ENCODE peak calls at places on chromosomes 7 and 10, in ten cellular contexts. V is astrocyte, B is stomach, W is hepatocyte, O is cardiac fibroblast, R is A549, K is colonic mucosa, Q is pancreas, D is mammary epithelial cell, E is heart right ventricle. H is an unnamed sample.
A peak's percentile ranks its signal among the peaks of the same experiment; 100 is the strongest.

GRCh38 chr7:50182734-50183133 is 89.7 kb upstream of the ZPBP start:
- DNase-seq in D (no peak), W (no peak), R (no peak), Q (no peak), B (no peak), V (no peak), E (no peak), K (no peak), O (no peak), H (no peak)

GRCh38 chr7:27219821-27220220 is 19.9 kb upstream of the HOXA13 start:
- DNase-seq in O (no peak), D (no peak), R (no peak), V (no peak), E (no peak), B (no peak), Q (no peak), W (no peak), K (no peak), H (no peak)

GRCh38 chr10:70052462-70053211 is at the start of gene MACROH2A2:
- DNase-seq in R (peak; percentile 73), Q (peak; percentile 41), E (peak; percentile 54), O (peak; percentile 73), D (peak; percentile 72), B (peak; percentile 43), V (peak; percentile 76), W (peak; percentile 85), K (peak; percentile 76), H (peak; percentile 78)

GRCh38 chr7:45071528-45071927 is 17.2 kb downstream of the NACAD start:
- DNase-seq in Q (no peak), V (no peak), W (no peak), E (no peak), O (peak; percentile 7), K (no peak), D (no peak), B (no peak), R (no peak), H (no peak)

GRCh38 chr10:5282137-5282536 is 82.6 kb upstream of the UCN3 start:
- DNase-seq in K (no peak), V (no peak), D (no peak), O (no peak), W (no peak), E (no peak), R (no peak), B (no peak), Q (no peak), H (no peak)

GRCh38 chr10:4279649-4280048 is 494.6 kb upstream of the KLF6 start:
- DNase-seq in V (no peak), Q (no peak), O (peak; percentile 38), E (no peak), K (no peak), B (no peak), D (no peak), R (no peak), W (no peak), H (peak; percentile 43)

GRCh38 chr10:113027574-113028392 is 77.7 kb downstream of the TCF7L2 start:
- DNase-seq in B (no peak), E (no peak), R (no peak), O (peak; percentile 40), Q (no peak), V (no peak), D (no peak), W (no peak), K (no peak), H (no peak)

GRCh38 chr10:63267414-63268138 is 134.4 kb downstream of the NRBF2 start:
- DNase-seq in R (peak; percentile 12), E (no peak), B (no peak), V (peak; percentile 75), K (peak; percentile 44), D (peak; percentile 72), Q (no peak), O (peak; percentile 86), W (peak; percentile 56), H (peak; percentile 92)

GRCh38 chr10:130230611-130231010 is 94.4 kb downstream of the GLRX3 start:
- DNase-seq in O (no peak), V (no peak), D (no peak), B (peak; percentile 9), K (no peak), R (no peak), E (no peak), Q (no peak), W (no peak), H (no peak)

GRCh38 chr7:67343566-67343965 is 346.9 kb downstream of the TYW1 start:
- DNase-seq in E (peak; percentile 42), W (no peak), R (no peak), B (no peak), V (no peak), K (peak; percentile 10), O (no peak), D (no peak), Q (no peak), H (no peak)
- TF ChIP-seq CTCF in E (no peak), W (no peak), R (no peak), B (no peak), V (no peak), K (no peak), O (no peak), D (no peak), Q (no peak), H (no peak)

GRCh38 chr7:131861620-131862346 is 305.4 kb upstream of the PODXL start:
- DNase-seq in O (peak; percentile 57), R (no peak), B (no peak), W (no peak), K (no peak), Q (no peak), D (no peak), E (no peak), V (peak; percentile 84), H (no peak)

DNA sequence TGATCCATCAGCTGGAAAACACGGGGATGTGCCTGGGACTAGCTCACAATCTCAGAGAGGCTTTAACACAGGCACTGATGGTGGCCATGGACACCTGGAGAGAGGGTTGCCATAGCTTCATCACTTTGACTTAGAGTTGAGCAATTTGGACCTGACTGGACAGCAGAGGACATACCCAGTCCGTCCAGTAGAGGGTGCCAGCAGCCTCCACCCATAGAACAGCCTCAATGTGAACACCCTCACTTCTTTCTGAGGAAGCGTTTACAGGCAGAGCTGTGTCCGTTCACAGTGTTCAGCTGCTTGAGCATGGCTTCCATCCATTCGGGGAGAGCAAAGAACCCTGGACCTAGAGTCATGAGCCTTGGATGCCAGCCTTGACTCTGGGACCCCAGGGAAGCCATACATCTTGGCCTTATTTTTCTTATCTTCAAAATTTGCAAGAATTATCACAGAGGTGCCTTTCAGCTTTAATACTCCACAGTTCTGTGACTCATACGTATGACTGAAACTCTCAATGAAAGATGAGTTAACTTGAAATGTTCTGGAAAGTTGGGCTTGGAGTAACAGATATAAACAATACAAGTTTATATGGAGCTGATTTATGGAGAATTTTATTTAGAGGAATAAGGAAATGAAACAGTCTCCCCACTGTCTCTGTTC is 302.9 kb upstream of the PODXL start:
- DNase-seq in E (peak; percentile 49), B (peak; percentile 70), O (peak; percentile 80), D (peak; percentile 60), V (peak; percentile 65), R (peak; percentile 87), Q (peak; percentile 66), W (peak; percentile 80), K (peak; percentile 61), H (peak; percentile 57)
- H3K4me3 ChIP-seq in E (no peak overlapping the region), B (no peak overlapping the region), O (no peak overlapping the region), D (no peak overlapping the region), V (peak overlapping the region; percentile 22), R (no peak overlapping the region), Q (no peak overlapping the region), W (no peak overlapping the region), K (no peak overlapping the region), H (no peak overlapping the region)

GRCh38 chr7:4134204-4134603 is 547.9 kb upstream of the FOXK1 start:
- DNase-seq in B (no peak), K (no peak), V (no peak), R (no peak), Q (peak; percentile 31), O (no peak), E (no peak), D (no peak), W (peak; percentile 26), H (no peak)

GRCh38 chr7:4134631-4135030 is 547.5 kb upstream of the FOXK1 start:
- DNase-seq in R (no peak), B (no peak), E (no peak), K (no peak), O (no peak), V (no peak), W (peak; percentile 44), D (no peak), Q (peak; percentile 65), H (no peak)

GRCh38 chr7:4136036-4136435 is 546.1 kb upstream of the FOXK1 start:
- DNase-seq in W (no peak), D (no peak), O (no peak), R (no peak), Q (no peak), V (no peak), E (no peak), K (no peak), B (no peak), H (no peak)

GRCh38 chr7:4138866-4139265 is 543.2 kb upstream of the FOXK1 start:
- DNase-seq in O (no peak), V (no peak), W (no peak), Q (no peak), B (no peak), K (no peak), R (no peak), D (no peak), E (no peak), H (no peak)

GRCh38 chr7:4136501-4137110 is 545.5 kb upstream of the FOXK1 start:
- DNase-seq in Q (no peak), E (no peak), O (no peak), D (no peak), V (no peak), R (no peak), W (no peak), B (no peak), K (no peak), H (no peak)
- TF ChIP-seq CTCF in Q (no peak), E (no peak), O (no peak), D (no peak), V (no peak), R (no peak), W (no peak), B (no peak), K (no peak), H (no peak)

GRCh38 chr7:85821926-85822325 is 635.1 kb upstream of the SEMA3D start:
- DNase-seq in E (no peak), O (no peak), K (no peak), D (no peak), V (no peak), B (no peak), W (no peak), Q (no peak), R (no peak), H (no peak)

GRCh38 chr7:85828654-85829053 is 641.8 kb upstream of the SEMA3D start:
- DNase-seq in D (no peak), B (no peak), E (no peak), R (no peak), V (no peak), Q (no peak), K (no peak), W (no peak), O (no peak), H (no peak)

GRCh38 chr7:85829176-85829575 is 642.3 kb upstream of the SEMA3D start:
- DNase-seq in V (no peak), O (no peak), R (no peak), B (no peak), Q (no peak), E (no peak), W (no peak), K (no peak), D (no peak), H (no peak)

GRCh38 chr7:85820702-85821443 is 634.0 kb upstream of the SEMA3D start:
- DNase-seq in Q (no peak), O (no peak), R (no peak), W (no peak), B (no peak), E (no peak), D (no peak), K (no peak), V (no peak), H (no peak)

GRCh38 chr7:85823379-85823778 is 636.5 kb upstream of the SEMA3D start:
- DNase-seq in W (no peak), O (no peak), R (no peak), K (no peak), Q (no peak), E (no peak), B (no peak), V (peak; percentile 3), D (no peak), H (no peak)
- H3K4me3 ChIP-seq in W (no peak overlapping the region), O (no peak overlapping the region), R (no peak overlapping the region), K (no peak overlapping the region), Q (no peak overlapping the region), E (no peak overlapping the region), B (no peak overlapping the region), V (no peak overlapping the region), D (no peak overlapping the region), H (no peak overlapping the region)